ENCODE peak calls at places on chromosomes 4 and X, in five cellular contexts. X is fibroblast of the aortic adventitia, E is PC-3, C is adrenal gland, I is body of pancreas. R is an unnamed sample.
A peak's percentile ranks its signal among the peaks of the same experiment; 100 is the strongest.

GRCh38 chrX:48826135-48826875 is at the start of gene ERAS:
- DNase-seq in X (no peak), E (no peak), C (no peak), I (no peak), R (no peak)

GRCh38 chr4:7736436-7737267 is 203.0 kb downstream of the AFAP1 start:
- DNase-seq in X (no peak), E (peak; percentile 50), C (no peak), I (no peak), R (no peak)

GRCh38 chr4:52751349-52751911 is at the start of gene ERVMER34-1:
- DNase-seq in X (peak; percentile 7), E (peak; percentile 83), C (peak; percentile 79), I (peak; percentile 81), R (peak; percentile 48)

GRCh38 chr4:130395871-130396270 is 1299.9 kb downstream of the C4orf33 start:
- DNase-seq in X (peak; percentile 73), E (peak; percentile 73), C (no peak), I (no peak), R (no peak)

GRCh38 chr4:188620608-188621007 is 481.4 kb downstream of the TRIML1 start:
- DNase-seq in X (no peak), E (no peak), C (no peak), I (no peak), R (no peak)

GRCh38 chrX:1529328-1529727 is 7.7 kb downstream of the P2RY8 start:
- DNase-seq in X (no peak), E (no peak), C (no peak), I (no peak), R (no peak)

GRCh38 chr4:70895846-70896435 is 6.2 kb upstream of the MOB1B start:
- DNase-seq in X (no peak), E (no peak), C (no peak), I (peak; percentile 36), R (no peak)

GRCh38 chr4:89708903-89709361 is 128.0 kb downstream of the SNCA start:
- DNase-seq in X (peak; percentile 10), E (no peak), C (no peak), I (no peak), R (peak; percentile 29)

GRCh38 chr4:143337600-143338287 is 1.1 kb downstream of the GAB1 start:
- DNase-seq in X (peak; percentile 70), E (peak; percentile 37), C (peak; percentile 69), I (peak; percentile 53), R (peak; percentile 19)

GRCh38 chr4:1038948-1039492 is 27.6 kb downstream of the FGFRL1 start:
- DNase-seq in X (no peak), E (no peak), C (no peak), I (no peak), R (no peak)

GRCh38 chrX:13374364-13374763 is 54.5 kb upstream of the ATXN3L start:
- DNase-seq in X (no peak), E (no peak), C (no peak), I (no peak), R (no peak)

GRCh38 chr4:127634181-127634580 is 1.4 kb downstream of the INTU start:
- DNase-seq in X (peak; percentile 55), E (no peak), C (no peak), I (no peak), R (no peak)

GRCh38 chr4:152944678-152945320 is 8.7 kb downstream of the FHDC1 start:
- DNase-seq in X (no peak), E (no peak), C (no peak), I (no peak), R (no peak)

GRCh38 chrX:82335772-82336171 is 1133.9 kb downstream of the SH3BGRL start:
- DNase-seq in X (no peak), E (peak; percentile 26), C (no peak), I (no peak), R (no peak)

GRCh38 chr4:173217727-173218126 is 49.1 kb downstream of the GALNT7 start:
- DNase-seq in X (peak; percentile 84), E (peak; percentile 76), C (no peak), I (no peak), R (no peak)

GRCh38 chr4:116849620-116850019 is 235.8 kb downstream of the TRAM1L1 start:
- DNase-seq in X (no peak), E (no peak), C (no peak), I (no peak), R (no peak)

GRCh38 chrX:150482537-150483217 is 85.7 kb upstream of the MTM1 start:
- DNase-seq in X (peak; percentile 50), E (peak; percentile 86), C (peak; percentile 62), I (peak; percentile 34), R (no peak)

GRCh38 chrX:155259752-155260151 is 4.5 kb downstream of the RAB39B start:
- DNase-seq in X (no peak), E (no peak), C (peak; percentile 51), I (no peak), R (no peak)

GRCh38 chrX:131816551-131817136 is 206.5 kb upstream of the STK26 start:
- DNase-seq in X (peak; percentile 91), E (peak; percentile 83), C (no peak), I (peak; percentile 46), R (no peak)

GRCh38 chrX:7083468-7084396 is 63.8 kb upstream of the STS start:
- DNase-seq in X (peak; percentile 86), E (peak; percentile 89), C (peak; percentile 52), I (peak; percentile 26), R (no peak)

GRCh38 chrX:134443020-134443419 is 16.9 kb upstream of the HPRT1 start:
- DNase-seq in X (no peak), E (no peak), C (no peak), I (no peak), R (no peak)

GRCh38 chrX:48794993-48795501 is 6.8 kb upstream of the HDAC6 start:
- DNase-seq in X (peak; percentile 64), E (peak; percentile 61), C (no peak), I (no peak), R (no peak)

GRCh38 chr4:15145709-15146108 is 143.4 kb downstream of the CPEB2 start:
- DNase-seq in X (no peak), E (peak; percentile 3), C (no peak), I (no peak), R (no peak)

GRCh38 chrX:153464116-153464515 is 6.3 kb downstream of the HAUS7 start:
- DNase-seq in X (no peak), E (no peak), C (no peak), I (no peak), R (no peak)

GRCh38 chr4:159229164-159229563 is 126.3 kb downstream of the RAPGEF2 start:
- DNase-seq in X (peak; percentile 81), E (no peak), C (no peak), I (no peak), R (no peak)

GRCh38 chr4:41594439-41594838 is 56.5 kb downstream of the LIMCH1 start:
- DNase-seq in X (peak; percentile 35), E (no peak), C (no peak), I (no peak), R (no peak)

GRCh38 chr4:87251104-87251503 is 30.7 kb upstream of the KLHL8 start:
- DNase-seq in X (no peak), E (no peak), C (no peak), I (no peak), R (no peak)

GRCh38 chrX:39613508-39613921 is 484.2 kb downstream of the BCOR start:
- DNase-seq in X (no peak), E (no peak), C (peak; percentile 63), I (peak; percentile 52), R (peak; percentile 21)

GRCh38 chr4:119785963-119786362 is 157.4 kb upstream of the PDE5A start:
- DNase-seq in X (peak; percentile 70), E (peak; percentile 44), C (peak; percentile 52), I (peak; percentile 32), R (no peak)

GRCh38 chr4:3871881-3872833 is 106.0 kb downstream of the ADRA2C start:
- DNase-seq in X (no peak), E (no peak), C (no peak), I (no peak), R (no peak)

GRCh38 chr4:165532976-165533375 is 154.2 kb downstream of the CPE start:
- DNase-seq in X (no peak), E (no peak), C (no peak), I (no peak), R (no peak)

GRCh38 chrX:130696542-130696941 is 206.5 kb downstream of the ENOX2 start:
- DNase-seq in X (no peak), E (no peak), C (no peak), I (no peak), R (no peak)

GRCh38 chr4:73970011-73970410 is 11.8 kb downstream of the PF4 start:
- DNase-seq in X (no peak), E (no peak), C (no peak), I (no peak), R (no peak)
- TF ChIP-seq CTCF in X (no peak), E (no peak), C (no peak), I (no peak), R (no peak)

DNA sequence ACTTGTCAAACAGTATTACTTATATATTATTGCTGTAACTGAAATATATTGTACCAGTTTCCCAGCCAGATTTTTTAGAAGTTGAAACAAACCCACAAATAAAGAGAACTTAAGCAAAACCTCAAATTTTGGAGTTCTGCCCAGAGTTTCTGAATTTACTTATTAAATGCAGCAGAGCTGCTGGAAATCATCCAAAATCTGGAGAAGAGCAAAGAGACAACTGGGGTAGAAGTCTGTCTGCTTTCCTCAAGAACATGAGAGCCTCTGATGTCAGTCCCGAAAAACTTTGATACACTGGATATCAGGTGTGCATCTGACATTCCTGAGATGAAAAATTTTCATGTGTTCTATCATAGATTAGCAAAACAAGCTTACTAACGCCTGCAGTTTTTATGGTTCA is 325.9 kb downstream of the NR3C2 start:
- DNase-seq in X (peak; percentile 78), E (peak; percentile 37), C (no peak), I (no peak), R (no peak)
- TF ChIP-seq CTCF in X (no peak), E (no peak), C (no peak), I (no peak), R (no peak)

GRCh38 chr4:38994135-38994534 is 38.1 kb downstream of the TMEM156 start:
- DNase-seq in X (no peak), E (no peak), C (no peak), I (no peak), R (no peak)

GRCh38 chr4:38989487-38989886 is 42.7 kb downstream of the TMEM156 start:
- DNase-seq in X (no peak), E (peak; percentile 38), C (no peak), I (no peak), R (no peak)

GRCh38 chr4:38990241-38990640 is 42.0 kb downstream of the TMEM156 start:
- DNase-seq in X (no peak), E (no peak), C (no peak), I (no peak), R (no peak)

GRCh38 chr4:38993683-38994082 is 38.5 kb downstream of the TMEM156 start:
- DNase-seq in X (no peak), E (no peak), C (no peak), I (no peak), R (no peak)
- TF ChIP-seq CTCF in X (peak; percentile 21), E (peak; percentile 29), C (no peak), I (no peak), R (no peak)

GRCh38 chr4:47488706-47489105 is 3.6 kb downstream of the ATP10D start:
- DNase-seq in X (no peak), E (no peak), C (no peak), I (no peak), R (no peak)

GRCh38 chr4:47494124-47494430 is 9.0 kb downstream of the ATP10D start:
- DNase-seq in X (no peak), E (no peak), C (no peak), I (no peak), R (no peak)

GRCh38 chr4:47493238-47494123 is 8.4 kb downstream of the ATP10D start:
- DNase-seq in X (no peak), E (no peak), C (no peak), I (no peak), R (no peak)

GRCh38 chr4:47486306-47486705 is 1.2 kb downstream of the ATP10D start:
- DNase-seq in X (peak; percentile 46), E (no peak), C (no peak), I (no peak), R (no peak)

GRCh38 chr4:47490550-47490949 is 5.5 kb downstream of the ATP10D start:
- DNase-seq in X (peak; percentile 40), E (peak; percentile 23), C (no peak), I (no peak), R (peak; percentile 8)
- TF ChIP-seq CTCF in X (peak; percentile 47), E (peak; percentile 48), C (no peak), I (no peak), R (peak; percentile 56)

R was measured in endothelial cell.